ENCODE peak calls at places on chromosomes 1 and 21, in nine cellular contexts. J is mucosa of descending colon, Y is body of pancreas, Q is fibroblast of villous mesenchyme, B is RWPE1, A is fibroblast of mammary gland, C is ovary, W is D721Med, O is sigmoid colon. P is an unnamed sample.

GRCh38 chr1:216794541-216795055 is 71.4 kb upstream of the ESRRG start:
- DNase-seq in Q (no peak), Y (no peak), W (no peak), J (no peak), C (no peak), O (no peak), B (no peak), A (no peak), P (no peak)

GRCh38 chr1:55632906-55633305 is 417.7 kb upstream of the USP24 start:
- DNase-seq in W (no peak), A (no peak), Q (peak), Y (no peak), O (no peak), J (no peak), B (no peak), C (no peak), P (no peak)

GRCh38 chr1:41918450-41919043 is at the start of gene HIVEP3:
- DNase-seq in A (peak), W (peak), O (no peak), Q (peak), J (no peak), C (no peak), Y (no peak), B (peak), P (no peak)

GRCh38 chr21:27451116-27451515 is 484.2 kb upstream of the ADAMTS5 start:
- DNase-seq in Y (no peak), B (no peak), J (no peak), O (no peak), A (no peak), Q (no peak), C (no peak), W (no peak), P (no peak)

GRCh38 chr1:91098299-91098901 is 76.6 kb upstream of the ZNF644 start:
- DNase-seq in O (no peak), Y (no peak), B (no peak), C (no peak), Q (no peak), J (no peak), W (no peak), A (no peak), P (no peak)

GRCh38 chr1:20255666-20256065 is 35.0 kb upstream of the VWA5B1 start:
- DNase-seq in C (no peak), O (no peak), J (peak), Q (peak), Y (no peak), B (peak), W (no peak), A (peak), P (no peak)

GRCh38 chr1:111851552-111851951 is 95.9 kb downstream of the DDX20 start:
- DNase-seq in O (no peak), Q (no peak), W (no peak), A (no peak), C (no peak), Y (no peak), J (no peak), B (no peak), P (no peak)

GRCh38 chr1:177229781-177230180 is 59.0 kb downstream of the BRINP2 start:
- DNase-seq in O (no peak), Y (no peak), C (no peak), B (no peak), A (no peak), J (no peak), W (no peak), Q (no peak), P (no peak)

GRCh38 chr1:172824199-172824598 is 165.3 kb downstream of the FASLG start:
- DNase-seq in C (no peak), W (no peak), A (peak), Q (peak), B (no peak), J (no peak), O (no peak), Y (no peak), P (no peak)

GRCh38 chr1:226643701-226644540 is 95.2 kb downstream of the ITPKB start:
- DNase-seq in J (no peak), O (peak), C (peak), Q (no peak), Y (peak), B (no peak), W (no peak), A (no peak), P (no peak)

GRCh38 chr1:167409183-167409582 is 109.1 kb downstream of the CD247 start:
- DNase-seq in W (no peak), O (no peak), J (peak), Y (no peak), Q (no peak), B (peak), A (no peak), C (no peak), P (no peak)

GRCh38 chr1:20426923-20427322 is 59.1 kb downstream of the CAMK2N1 start:
- DNase-seq in A (peak), J (no peak), B (peak), W (no peak), O (no peak), C (no peak), Q (peak), Y (no peak), P (no peak)

GRCh38 chr1:232422901-232423300 is 207.0 kb downstream of the SIPA1L2 start:
- DNase-seq in O (no peak), J (no peak), B (peak), Q (peak), A (peak), Y (no peak), C (no peak), W (no peak), P (no peak)

GRCh38 chr1:54289939-54290233 is 89.9 kb downstream of the MRPL37 start:
- DNase-seq in J (no peak), O (no peak), Y (no peak), A (no peak), B (no peak), W (no peak), Q (no peak), C (no peak), P (no peak)

GRCh38 chr1:6141601-6142000 is 38.5 kb downstream of the CHD5 start:
- DNase-seq in B (no peak), W (no peak), O (no peak), C (no peak), A (no peak), Y (no peak), Q (no peak), J (no peak), P (no peak)
- TF ChIP-seq CTCF in B (no peak), W (no peak), O (no peak), C (no peak), A (no peak), Y (no peak), Q (peak), J (no peak), P (no peak)

DNA sequence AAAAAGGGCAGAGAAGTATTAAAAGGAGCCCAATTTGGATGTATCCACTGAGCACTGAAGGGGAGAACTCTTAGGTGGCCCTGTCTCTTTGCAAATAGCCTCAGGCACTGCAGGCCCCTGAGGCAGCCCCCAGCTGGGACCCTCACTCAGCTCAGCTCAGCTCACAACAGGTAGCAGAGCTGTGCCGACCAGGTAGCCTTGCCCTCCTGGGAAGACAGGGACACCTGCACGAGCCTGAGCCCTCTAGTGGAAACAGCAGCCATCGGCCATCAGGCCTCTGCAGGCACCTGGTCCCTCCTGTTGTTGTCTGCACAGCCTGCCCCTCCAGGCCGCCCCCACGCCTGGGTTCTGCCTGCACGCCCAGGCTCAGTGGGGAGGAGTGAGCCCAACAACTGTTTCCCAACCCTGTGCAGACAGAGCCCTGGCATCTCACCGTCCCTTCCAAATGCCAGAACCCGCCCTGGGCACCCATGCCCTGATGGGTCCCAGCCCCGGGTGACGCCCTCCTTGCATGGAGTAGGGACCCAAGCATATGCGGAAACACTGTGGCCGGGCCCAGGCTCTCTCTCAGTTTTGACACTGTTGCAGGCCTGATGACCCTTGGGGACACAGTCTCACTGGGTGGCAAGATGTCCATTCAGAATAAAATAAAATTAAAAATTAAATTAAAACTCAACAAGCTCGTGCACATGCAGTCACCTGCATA is 60.0 kb upstream of the AJAP1 start:
- DNase-seq in O (no peak), J (no peak), A (no peak), W (no peak), Q (no peak), C (no peak), Y (peak), B (peak), P (no peak)
- TF ChIP-seq CTCF in O (no peak), J (no peak), A (no peak), W (no peak), Q (no peak), C (no peak), Y (peak), B (no peak), P (no peak)

GRCh38 chr21:35520869-35521268 is 471.8 kb upstream of the RUNX1 start:
- DNase-seq in W (no peak), Y (no peak), O (no peak), Q (no peak), A (no peak), J (no peak), B (no peak), C (no peak), P (no peak)

GRCh38 chr21:35520302-35520701 is 471.2 kb upstream of the RUNX1 start:
- DNase-seq in B (no peak), O (no peak), C (no peak), Q (peak), W (no peak), A (no peak), J (no peak), Y (no peak), P (no peak)

GRCh38 chr21:35521852-35522505 is 472.9 kb upstream of the RUNX1 start:
- DNase-seq in Y (no peak), J (no peak), Q (no peak), A (no peak), W (no peak), O (no peak), B (no peak), C (no peak), P (no peak)

GRCh38 chr21:35517848-35518247 is 468.7 kb upstream of the RUNX1 start:
- DNase-seq in O (no peak), C (no peak), Y (no peak), B (no peak), W (no peak), Q (no peak), J (no peak), A (no peak), P (no peak)

DNA sequence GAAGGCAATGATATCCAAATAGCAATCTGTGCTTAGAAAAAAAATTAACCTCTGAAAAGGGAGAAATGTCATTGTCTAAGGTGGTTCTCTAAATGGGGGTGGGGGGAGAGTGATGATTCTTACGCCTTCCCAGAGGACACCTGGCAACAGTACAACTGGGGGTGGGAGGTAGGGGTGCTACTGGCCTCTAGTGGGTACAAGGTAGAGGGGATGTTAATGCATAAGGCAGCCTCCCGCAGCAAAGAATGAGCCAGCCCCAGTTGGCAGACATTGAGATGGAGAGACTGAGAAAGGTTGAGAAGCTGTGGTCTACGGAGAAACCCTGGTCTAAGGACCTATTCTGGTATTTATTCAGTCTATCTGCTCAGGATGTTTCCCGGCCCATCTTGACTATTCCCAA is 472.2 kb upstream of the RUNX1 start:
- DNase-seq in J (no peak), B (no peak), O (no peak), W (no peak), Y (no peak), C (no peak), A (no peak), Q (no peak), P (no peak)
- TF ChIP-seq CTCF in J (no peak), B (no peak), O (no peak), W (no peak), Y (no peak), C (no peak), A (no peak), Q (no peak), P (no peak)

GRCh38 chr21:45406801-45407628 is 2.0 kb downstream of the COL18A1 start:
- DNase-seq in W (no peak), J (no peak), Y (peak), B (no peak), C (peak), A (peak), O (peak), Q (no peak), P (peak)
- TF ChIP-seq CTCF in W (no peak), J (no peak), Y (no peak), B (no peak), C (no peak), A (no peak), O (no peak), Q (no peak), P (no peak)

DNA sequence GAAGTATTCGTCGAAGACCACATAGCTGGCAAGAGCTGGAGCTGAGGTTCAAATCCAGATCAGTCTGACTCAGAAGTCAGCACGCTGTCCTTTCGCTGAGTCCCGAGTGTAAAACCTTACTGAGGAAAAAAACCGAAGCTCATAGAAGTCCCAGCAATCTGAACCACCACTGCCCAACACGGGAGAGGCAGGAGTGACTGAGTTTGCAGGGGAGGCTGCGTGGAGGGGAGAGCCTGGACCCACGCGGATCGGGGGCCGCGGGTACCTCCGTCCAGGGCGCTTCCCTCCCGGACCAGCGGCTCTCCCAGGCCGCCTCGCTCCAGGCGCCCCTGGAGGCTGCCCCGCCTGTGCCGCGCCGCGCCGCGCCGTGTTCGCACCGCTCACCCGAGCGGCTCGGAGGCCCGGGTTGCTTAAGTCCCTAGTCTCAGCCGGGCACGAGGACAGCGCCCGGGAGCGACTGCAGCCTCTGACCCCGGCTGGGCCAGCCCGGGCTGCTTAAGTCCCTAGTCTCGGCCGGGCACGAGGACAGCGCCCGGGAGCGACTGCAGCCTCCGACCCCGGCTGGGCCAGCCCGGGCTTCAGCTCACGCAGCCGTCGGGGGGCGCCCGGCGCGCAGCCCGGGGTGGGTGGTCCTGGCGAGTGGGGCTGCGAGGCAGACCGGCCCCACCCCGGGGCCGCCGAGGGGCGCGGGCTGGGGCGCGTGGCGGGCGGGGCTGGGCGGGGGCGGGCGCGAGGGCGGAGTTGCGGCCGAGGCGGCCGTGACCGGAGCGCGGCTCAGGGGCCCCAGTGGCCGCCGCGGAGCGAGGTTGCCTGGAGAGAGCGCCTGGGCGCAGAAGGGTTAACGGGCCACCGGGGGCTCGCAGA is at the start of gene ADAMTSL4:
- DNase-seq in Q (peak), C (peak), B (peak), J (no peak), A (peak), W (peak), Y (peak), O (peak), P (peak)
- TF ChIP-seq CTCF in Q (peak), C (peak), B (no peak), J (no peak), A (no peak), W (no peak), Y (no peak), O (no peak), P (no peak)

DNA sequence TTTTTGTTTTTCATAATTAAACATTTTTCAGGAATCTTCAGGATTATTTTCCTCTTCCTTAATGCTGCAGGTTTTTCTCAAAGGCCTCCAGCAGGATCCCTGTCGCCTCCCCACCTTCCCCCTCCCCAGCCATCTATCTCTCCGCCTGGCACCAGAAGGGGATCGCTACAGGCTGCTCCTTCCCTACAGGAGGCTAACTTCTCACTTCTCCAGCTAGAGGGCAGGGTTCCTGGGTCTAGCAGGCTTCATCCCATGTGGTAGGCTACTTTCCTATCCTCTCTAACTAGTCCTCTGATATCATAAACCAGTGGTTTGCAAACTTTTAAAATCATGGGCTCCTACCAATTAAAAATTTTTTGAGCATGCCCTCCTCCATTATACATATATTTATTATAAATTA is 104.1 kb downstream of the KCNN3 start:
- DNase-seq in W (peak), Q (peak), B (peak), O (peak), A (peak), C (no peak), Y (no peak), J (peak), P (peak)
- TF ChIP-seq CTCF in W (peak), Q (peak), B (no peak), O (no peak), A (peak), C (no peak), Y (peak), J (no peak), P (no peak)

DNA sequence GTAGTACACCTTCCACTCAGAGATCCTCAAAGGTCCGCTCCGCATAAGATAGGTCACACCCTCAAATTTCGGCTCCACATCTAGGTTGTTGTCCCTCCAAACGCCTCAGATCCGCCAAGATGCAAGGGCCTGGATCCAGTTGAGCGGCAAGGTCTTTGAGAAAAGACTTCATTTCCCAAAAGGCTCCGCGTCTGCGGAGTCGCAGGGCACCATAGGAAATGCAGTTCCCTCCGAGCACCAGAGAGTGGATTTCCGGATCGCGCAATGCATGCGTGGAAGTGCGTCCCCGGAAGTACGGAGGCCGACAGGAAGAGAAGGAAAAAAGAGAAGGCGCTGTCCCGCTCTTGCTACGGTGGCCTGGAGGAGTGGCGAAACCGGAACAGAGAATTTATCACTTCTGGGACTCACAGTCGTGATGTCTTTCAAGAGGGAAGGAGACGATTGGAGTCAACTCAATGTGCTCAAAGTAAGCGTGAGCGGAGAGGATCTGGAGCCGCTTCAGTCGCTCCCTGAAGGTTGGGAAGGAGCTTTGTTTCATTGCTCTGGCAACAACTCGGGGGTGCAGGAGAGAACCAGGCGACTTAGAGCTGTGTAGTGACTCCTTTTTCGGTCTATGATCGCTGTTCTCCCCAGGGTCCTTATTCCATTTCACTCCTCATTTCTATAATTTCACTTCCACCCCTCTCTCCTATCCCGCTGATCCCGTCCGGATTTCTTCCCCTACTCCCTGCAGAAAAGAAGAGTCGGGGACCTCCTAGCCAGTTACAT is at the start of the genes LYSMD1 and SCNM1:
- DNase-seq in O (peak), B (peak), Y (peak), W (peak), J (peak), C (peak), Q (peak), A (peak), P (peak)
- TF ChIP-seq CTCF in O (no peak), B (no peak), Y (peak), W (no peak), J (no peak), C (no peak), Q (no peak), A (no peak), P (no peak)